ENCODE peak calls at places on chromosomes 3 and 15, in four cellular contexts. One of them, this sample, is unnamed.

GRCh38 chr3:155560594-155560993 is 184.3 kb downstream of the PLCH1 start:
- DNase-seq in HEK293T: no peak
- DNase-seq in HepG2: no peak
- DNase-seq in A549: peak; percentile 51
- DNase-seq in this sample: no peak

GRCh38 chr3:14411166-14411526 is 8.7 kb downstream of the SLC6A6 start:
- DNase-seq in HepG2: no peak
- DNase-seq in HEK293T: no peak
- DNase-seq in A549: no peak
- DNase-seq in this sample: no peak

GRCh38 chr3:99118381-99118780 is 216.9 kb upstream of the DCBLD2 start:
- DNase-seq in HEK293T: no peak
- DNase-seq in A549: no peak
- DNase-seq in HepG2: no peak
- DNase-seq in this sample: peak; percentile 38

GRCh38 chr3:18237251-18238005 is 187.7 kb downstream of the SATB1 start:
- DNase-seq in A549: no peak
- DNase-seq in HEK293T: no peak
- DNase-seq in HepG2: no peak
- DNase-seq in this sample: peak; percentile 64

GRCh38 chr3:122944671-122945151 is 82.9 kb downstream of the SEMA5B start:
- DNase-seq in A549: no peak
- DNase-seq in HepG2: no peak
- DNase-seq in HEK293T: no peak
- DNase-seq in this sample: no peak

GRCh38 chr3:69959581-69959980 is 40.0 kb upstream of the SAMMSON start:
- DNase-seq in HEK293T: no peak
- DNase-seq in A549: no peak
- DNase-seq in HepG2: no peak
- DNase-seq in this sample: no peak

GRCh38 chr15:67146875-67147381 is 81.5 kb downstream of the SMAD3 start:
- DNase-seq in HepG2: peak; percentile 97
- DNase-seq in A549: peak; percentile 89
- DNase-seq in HEK293T: no peak
- DNase-seq in this sample: peak; percentile 96

GRCh38 chr15:49235446-49236207 is 65.6 kb downstream of the GALK2 start:
- DNase-seq in A549: no peak
- DNase-seq in HEK293T: peak; percentile 28
- DNase-seq in HepG2: peak; percentile 37
- DNase-seq in this sample: peak; percentile 92

GRCh38 chr15:52236015-52236414 is 44.8 kb upstream of the GNB5 start:
- DNase-seq in HEK293T: no peak
- DNase-seq in HepG2: no peak
- DNase-seq in A549: no peak
- DNase-seq in this sample: no peak

GRCh38 chr3:72142028-72142427 is 357.1 kb upstream of the PROK2 start:
- DNase-seq in A549: no peak
- DNase-seq in HepG2: no peak
- DNase-seq in HEK293T: no peak
- DNase-seq in this sample: no peak

GRCh38 chr3:58532794-58533220 is 4.2 kb downstream of the ACOX2 start:
- DNase-seq in HEK293T: peak; percentile 83
- DNase-seq in HepG2: peak; percentile 55
- DNase-seq in A549: peak; percentile 74
- DNase-seq in this sample: peak; percentile 65

GRCh38 chr15:64635486-64635815 is 139.9 kb downstream of the RBPMS2 start:
- DNase-seq in HepG2: peak; percentile 42
- DNase-seq in HEK293T: no peak
- DNase-seq in A549: no peak
- DNase-seq in this sample: peak; percentile 86

GRCh38 chr3:118938183-118938961 is 96.3 kb downstream of the IGSF11 start:
- DNase-seq in HepG2: no peak
- DNase-seq in HEK293T: no peak
- DNase-seq in A549: peak; percentile 23
- DNase-seq in this sample: peak; percentile 1

DNA sequence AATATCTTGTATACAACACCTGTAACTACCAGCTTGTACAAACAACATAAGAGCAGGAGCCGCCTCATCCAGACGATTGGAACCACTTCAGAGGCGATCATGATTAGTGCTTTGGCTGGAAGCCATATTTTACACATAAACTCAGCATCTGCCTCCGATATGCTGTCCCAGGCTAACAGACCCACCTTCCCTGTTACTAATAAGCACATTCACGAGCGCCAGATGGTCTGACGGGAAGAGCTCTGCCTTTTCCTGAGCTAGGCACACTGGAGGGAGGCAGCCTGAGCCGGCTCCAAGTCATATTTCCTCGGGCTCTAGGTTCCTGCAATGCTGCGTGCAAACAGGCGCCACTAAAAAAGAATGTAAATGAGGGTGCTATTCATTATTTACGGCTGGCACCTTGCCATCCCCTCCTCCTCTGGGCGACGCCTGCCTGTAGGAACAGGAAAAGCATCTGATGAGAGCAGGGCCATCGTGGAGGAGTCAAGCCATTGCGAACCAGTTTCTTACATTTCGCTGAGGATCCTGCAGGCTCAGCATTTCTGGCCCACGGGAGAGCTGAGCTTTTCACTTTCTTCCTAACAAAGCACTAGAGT is 98.2 kb downstream of the ANXA2 start:
- DNase-seq in HEK293T: peak; percentile 57
- DNase-seq in A549: peak; percentile 12
- DNase-seq in HepG2: no peak
- DNase-seq in this sample: no peak
- TF ChIP-seq BHLHE40 in HEK293T: no peak
- TF ChIP-seq BHLHE40 in A549: no peak
- TF ChIP-seq BHLHE40 in HepG2: no peak
- TF ChIP-seq BHLHE40 in this sample: no peak

GRCh38 chr15:80403712-80404056 is 498 bp upstream of the ARNT2 start:
- DNase-seq in HepG2: no peak
- DNase-seq in HEK293T: peak; percentile 63
- DNase-seq in A549: peak; percentile 58
- DNase-seq in this sample: no peak

GRCh38 chr15:80404057-80404718 is at the start of gene ARNT2:
- DNase-seq in HepG2: no peak
- DNase-seq in HEK293T: peak; percentile 64
- DNase-seq in A549: peak; percentile 56
- DNase-seq in this sample: peak; percentile 25

GRCh38 chr15:80405554-80405850 is 1.3 kb downstream of the ARNT2 start:
- DNase-seq in A549: no peak
- DNase-seq in HepG2: no peak
- DNase-seq in HEK293T: no peak
- DNase-seq in this sample: no peak

GRCh38 chr15:80405970-80406369 is 1.8 kb downstream of the ARNT2 start:
- DNase-seq in A549: no peak
- DNase-seq in HEK293T: no peak
- DNase-seq in HepG2: no peak
- DNase-seq in this sample: no peak

DNA sequence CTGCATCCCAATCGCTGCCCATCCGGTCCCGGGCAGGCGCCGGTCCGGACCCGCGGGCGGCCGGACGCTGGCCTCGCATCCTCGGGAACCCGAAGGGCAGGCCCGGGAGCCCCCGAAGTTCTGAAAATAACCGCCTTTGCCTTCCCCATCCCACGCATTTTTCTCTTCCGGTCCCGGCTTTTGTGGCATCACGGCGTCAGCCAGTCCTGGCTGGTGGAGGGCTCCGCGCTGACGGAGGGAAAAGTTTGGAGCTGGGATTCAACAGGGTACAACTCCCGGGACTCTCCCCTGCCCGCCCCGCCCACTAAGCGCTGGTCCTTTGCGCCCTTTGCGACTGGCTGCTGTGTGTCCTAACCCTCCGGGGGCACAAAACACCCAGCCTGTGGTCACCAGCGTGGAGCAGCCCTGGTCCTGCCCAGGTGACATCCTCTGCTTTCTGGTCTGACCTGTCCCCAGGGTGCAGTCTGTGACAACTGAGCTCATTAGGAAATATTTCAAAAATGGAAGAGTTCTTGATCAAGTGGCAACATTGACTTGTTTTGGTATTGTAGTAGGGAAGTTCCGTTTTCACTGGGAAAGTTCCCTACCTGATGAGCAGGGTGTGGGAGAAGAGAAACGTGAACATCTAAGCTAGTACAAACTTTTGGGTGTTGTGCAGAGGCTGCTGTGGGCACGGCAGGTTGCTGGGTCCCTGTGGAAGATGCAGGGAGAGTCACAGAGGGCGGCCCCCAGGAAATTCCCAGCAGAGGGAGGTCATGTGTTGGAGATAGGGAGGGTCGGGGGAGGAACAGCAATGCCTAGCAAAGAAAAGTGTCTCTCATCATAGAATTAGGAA is 754 bp downstream of the ARNT2 start:
- DNase-seq in A549: peak; percentile 65
- DNase-seq in HepG2: no peak
- DNase-seq in HEK293T: peak; percentile 56
- DNase-seq in this sample: peak; percentile 35
- TF ChIP-seq BHLHE40 in A549: no peak
- TF ChIP-seq BHLHE40 in HepG2: no peak
- TF ChIP-seq BHLHE40 in HEK293T: no peak
- TF ChIP-seq BHLHE40 in this sample: no peak

GRCh38 chr15:43519207-43519606 is 1.8 kb downstream of the MAP1A start:
- DNase-seq in A549: no peak
- DNase-seq in HEK293T: no peak
- DNase-seq in HepG2: no peak
- DNase-seq in this sample: no peak
- TF ChIP-seq BHLHE40 in A549: no peak
- TF ChIP-seq BHLHE40 in HEK293T: no peak
- TF ChIP-seq BHLHE40 in HepG2: no peak
- TF ChIP-seq BHLHE40 in this sample: no peak

GRCh38 chr3:46061108-46061507 is 33.8 kb upstream of the XCR1 start:
- DNase-seq in HepG2: no peak
- DNase-seq in A549: no peak
- DNase-seq in HEK293T: no peak
- DNase-seq in this sample: no peak

GRCh38 chr3:46056686-46057085 is 29.4 kb upstream of the XCR1 start:
- DNase-seq in A549: no peak
- DNase-seq in HepG2: no peak
- DNase-seq in HEK293T: no peak
- DNase-seq in this sample: no peak

GRCh38 chr3:46058981-46059380 is 31.7 kb upstream of the XCR1 start:
- DNase-seq in A549: no peak
- DNase-seq in HEK293T: no peak
- DNase-seq in HepG2: no peak
- DNase-seq in this sample: no peak

GRCh38 chr3:46059432-46059831 is 32.1 kb upstream of the XCR1 start:
- DNase-seq in HEK293T: no peak
- DNase-seq in HepG2: no peak
- DNase-seq in A549: no peak
- DNase-seq in this sample: no peak

DNA sequence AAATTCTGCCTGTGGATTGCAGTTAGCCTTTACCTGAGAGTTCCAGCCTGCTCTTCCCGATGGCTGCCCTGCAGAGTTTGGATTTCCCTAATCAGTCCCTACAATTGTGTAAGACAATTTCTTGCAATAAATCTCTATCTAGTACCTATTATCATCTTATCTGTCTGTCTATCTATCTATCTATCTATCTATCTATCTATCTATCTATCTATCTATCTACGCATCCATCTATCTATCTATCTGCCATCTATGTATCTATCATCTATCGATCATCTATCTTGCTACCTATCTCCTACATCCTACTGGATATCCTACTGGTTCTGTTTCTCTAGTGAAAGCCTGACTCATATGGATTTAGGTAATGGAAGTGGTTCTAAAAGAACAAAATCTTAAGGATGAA is 30.4 kb upstream of the XCR1 start:
- DNase-seq in HepG2: no peak
- DNase-seq in A549: no peak
- DNase-seq in HEK293T: no peak
- DNase-seq in this sample: no peak
- TF ChIP-seq BHLHE40 in HepG2: no peak
- TF ChIP-seq BHLHE40 in A549: no peak
- TF ChIP-seq BHLHE40 in HEK293T: no peak
- TF ChIP-seq BHLHE40 in this sample: no peak

DNA sequence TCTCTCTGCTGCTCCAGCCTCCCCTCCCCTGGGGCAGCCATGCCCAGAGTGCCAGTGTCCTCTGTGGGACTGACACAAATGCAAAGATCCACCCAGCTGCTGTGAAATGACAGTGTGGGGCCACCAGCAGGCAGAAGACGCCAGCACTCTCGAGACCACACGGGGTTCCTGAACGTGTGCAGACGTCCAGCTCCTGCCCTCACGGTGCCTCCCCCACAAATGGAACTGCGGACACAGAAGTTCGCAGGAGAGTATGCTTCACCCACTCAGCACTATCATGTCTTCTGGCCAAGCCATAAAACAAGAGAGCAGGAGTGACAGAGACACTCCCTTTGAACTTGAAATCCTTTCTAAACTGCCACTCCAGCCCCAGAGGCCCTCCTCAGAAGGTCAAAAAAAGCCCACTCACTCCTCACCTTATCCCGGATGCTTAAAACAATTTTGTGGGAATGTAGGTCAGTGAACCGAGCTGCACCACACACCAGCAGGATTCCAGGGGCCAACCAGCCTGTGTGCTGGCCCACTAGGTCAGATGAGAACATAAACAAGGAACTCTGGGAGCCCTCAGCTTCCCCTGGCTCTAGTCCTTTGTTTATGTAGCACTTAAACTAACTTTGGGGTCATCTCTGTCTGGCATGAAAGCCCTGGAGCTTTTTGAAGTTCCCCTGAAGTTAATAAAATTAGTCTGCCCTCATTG is 112.6 kb downstream of the DNAJB8 start:
- DNase-seq in HepG2: peak; percentile 82
- DNase-seq in A549: no peak
- DNase-seq in HEK293T: no peak
- DNase-seq in this sample: peak; percentile 69
- TF ChIP-seq BHLHE40 in HepG2: no peak
- TF ChIP-seq BHLHE40 in A549: no peak
- TF ChIP-seq BHLHE40 in HEK293T: no peak
- TF ChIP-seq BHLHE40 in this sample: peak; percentile 6

GRCh38 chr3:157695586-157695985 is 192.4 kb upstream of the VEPH1 start:
- DNase-seq in A549: no peak
- DNase-seq in HEK293T: no peak
- DNase-seq in HepG2: no peak
- DNase-seq in this sample: no peak
- TF ChIP-seq BHLHE40 in A549: no peak
- TF ChIP-seq BHLHE40 in HEK293T: no peak
- TF ChIP-seq BHLHE40 in HepG2: no peak
- TF ChIP-seq BHLHE40 in this sample: no peak

DNA sequence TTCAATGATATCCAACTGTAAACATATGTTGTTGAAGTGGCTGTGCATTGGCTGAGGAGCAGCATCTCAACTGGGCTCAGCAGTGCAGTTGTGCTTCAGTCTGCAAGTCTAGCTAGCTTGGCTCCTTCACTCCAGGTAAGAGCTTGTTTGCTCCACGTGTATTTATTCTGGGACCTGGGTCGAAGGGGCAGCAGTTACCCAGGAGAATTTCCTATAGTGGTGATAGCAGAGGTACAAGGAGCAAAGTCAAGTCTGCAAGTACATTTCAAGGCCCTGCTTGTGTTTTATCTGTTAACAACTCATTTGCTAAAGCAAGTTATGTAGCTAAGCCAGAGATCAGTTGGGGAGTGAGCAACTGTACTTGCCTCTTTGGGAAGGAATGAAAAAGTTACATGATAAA is 286.2 kb upstream of the UMPS start:
- DNase-seq in HEK293T: no peak
- DNase-seq in A549: no peak
- DNase-seq in HepG2: no peak
- DNase-seq in this sample: no peak
- TF ChIP-seq BHLHE40 in HEK293T: no peak
- TF ChIP-seq BHLHE40 in A549: no peak
- TF ChIP-seq BHLHE40 in HepG2: no peak
- TF ChIP-seq BHLHE40 in this sample: no peak